ENCODE peak calls at places on chromosomes 12 and 14, in six cellular contexts. A is lower lobe of right lung, V is psoas muscle, U is GM12878, O is body of pancreas, S is esophagus squamous epithelium. H is an unnamed sample.

GRCh38 chr12:83404521-83404920 is 717.8 kb downstream of the TMTC2 start:
- DNase-seq in A (no peak), U (no peak), O (no peak), V (no peak), S (no peak), H (no peak)

GRCh38 chr12:125549836-125550235 is 484.6 kb downstream of the AACS start:
- DNase-seq in V (no peak), U (no peak), O (no peak), A (no peak), S (no peak), H (no peak)

GRCh38 chr12:131084341-131085011 is 130.8 kb downstream of the ADGRD1 start:
- DNase-seq in S (no peak), V (no peak), O (no peak), A (peak; percentile 40), U (no peak), H (no peak)

GRCh38 chr14:64835431-64835830 is 44.3 kb downstream of the SPTB start:
- DNase-seq in U (no peak), A (no peak), S (no peak), O (no peak), V (no peak), H (no peak)

GRCh38 chr14:56002876-56003625 is 115.2 kb upstream of the PELI2 start:
- DNase-seq in A (no peak), U (peak; percentile 19), S (no peak), O (no peak), V (no peak), H (no peak)

GRCh38 chr14:72476657-72477499 is 417.0 kb downstream of the DPF3 start:
- DNase-seq in O (no peak), S (no peak), A (no peak), V (no peak), U (peak; percentile 100), H (peak; percentile 20)

GRCh38 chr12:7495136-7495535 is 8.4 kb downstream of the CD163 start:
- DNase-seq in S (no peak), O (no peak), V (no peak), U (no peak), A (no peak), H (no peak)

GRCh38 chr12:95593266-95593871 is 42.1 kb upstream of the USP44 start:
- DNase-seq in S (no peak), U (no peak), A (no peak), O (peak; percentile 62), V (peak; percentile 68), H (no peak)

GRCh38 chr12:66428261-66428660 is 126.0 kb downstream of the HELB start:
- DNase-seq in V (no peak), A (no peak), O (no peak), U (no peak), S (no peak), H (no peak)

GRCh38 chr12:70609203-70609602 is 28.0 kb downstream of the PTPRB start:
- DNase-seq in A (no peak), S (no peak), U (no peak), V (no peak), O (no peak), H (peak; percentile 4)

GRCh38 chr14:50773632-50774541 is 57.1 kb downstream of the NIN start:
- DNase-seq in U (no peak), S (no peak), A (no peak), O (peak; percentile 78), V (peak; percentile 64), H (peak; percentile 54)

GRCh38 chr12:111180830-111181726 is 187.8 kb downstream of the PHETA1 start:
- DNase-seq in U (no peak), V (peak; percentile 90), A (peak; percentile 70), S (no peak), O (peak; percentile 67), H (peak; percentile 85)

GRCh38 chr14:25049559-25050493 is at the start of gene STXBP6:
- DNase-seq in U (no peak), S (no peak), O (peak; percentile 90), V (peak; percentile 80), A (peak; percentile 65), H (peak; percentile 91)

GRCh38 chr12:70955415-70955814 is 34.9 kb upstream of the PTPRR start:
- DNase-seq in A (no peak), U (no peak), S (no peak), V (no peak), O (no peak), H (no peak)

GRCh38 chr14:60245316-60246177 is 3.5 kb upstream of the PPM1A start:
- DNase-seq in V (no peak), S (no peak), O (no peak), A (no peak), U (no peak), H (no peak)

GRCh38 chr14:93683241-93683640 is 105.0 kb downstream of the PRIMA1 start:
- DNase-seq in O (no peak), S (no peak), V (no peak), A (no peak), U (no peak), H (no peak)

GRCh38 chr12:23342407-23342806 is 607.1 kb downstream of the SOX5 start:
- DNase-seq in O (no peak), V (no peak), U (no peak), A (no peak), S (no peak), H (no peak)

GRCh38 chr14:100988011-100988410 is 84.5 kb upstream of the RTL1 start:
- DNase-seq in V (no peak), A (no peak), U (no peak), S (no peak), O (no peak), H (no peak)

GRCh38 chr12:26734510-26735248 is 98.3 kb downstream of the ITPR2 start:
- DNase-seq in U (no peak), S (no peak), A (no peak), V (no peak), O (no peak), H (no peak)

GRCh38 chr14:67260114-67260513 is 18.9 kb downstream of the PALS1 start:
- DNase-seq in A (no peak), S (no peak), U (no peak), O (no peak), V (no peak), H (no peak)

GRCh38 chr12:262113-262512 is 523 bp downstream of the SLC6A13 start:
- DNase-seq in A (no peak), V (no peak), U (no peak), O (no peak), S (no peak), H (no peak)
- H3K27me3 ChIP-seq in A (peaks cover 15% of the 10 kb centered on the region), V (no peaks in the 10 kb centered on the region), U (no peaks in the 10 kb centered on the region), O (no peaks in the 10 kb centered on the region), S (no peaks in the 10 kb centered on the region), H (no peaks in the 10 kb centered on the region)

GRCh38 chr12:114438635-114439256 is 32.8 kb upstream of the TBX5 start:
- DNase-seq in V (no peak), A (no peak), S (no peak), O (no peak), U (no peak), H (no peak)
- H3K27me3 ChIP-seq in V (no peaks in the 10 kb centered on the region), A (peaks cover 71% of the 10 kb centered on the region), S (no peaks in the 10 kb centered on the region), O (no peaks in the 10 kb centered on the region), U (peaks cover 4% of the 10 kb centered on the region), H (peaks cover 91% of the 10 kb centered on the region)

GRCh38 chr12:57730336-57731067 is 8.0 kb downstream of the AGAP2 start:
- DNase-seq in V (no peak), A (no peak), O (no peak), U (no peak), S (no peak), H (no peak)
- H3K27me3 ChIP-seq in V (no peaks in the 10 kb centered on the region), A (peaks cover 28% of the 10 kb centered on the region), O (peaks cover 5% of the 10 kb centered on the region), U (no peaks in the 10 kb centered on the region), S (peaks cover 2% of the 10 kb centered on the region), H (peaks cover 92% of the 10 kb centered on the region)

GRCh38 chr14:36515896-36516718 is 3.9 kb downstream of the NKX2-1 start:
- DNase-seq in S (no peak), U (no peak), A (no peak), O (no peak), V (no peak), H (no peak)
- H3K27me3 ChIP-seq in S (peaks cover 54% of the 10 kb centered on the region), U (peaks cover 22% of the 10 kb centered on the region), A (peaks cover 92% of the 10 kb centered on the region), O (peaks cover 59% of the 10 kb centered on the region), V (no peaks in the 10 kb centered on the region), H (peaks cover 97% of the 10 kb centered on the region)

DNA sequence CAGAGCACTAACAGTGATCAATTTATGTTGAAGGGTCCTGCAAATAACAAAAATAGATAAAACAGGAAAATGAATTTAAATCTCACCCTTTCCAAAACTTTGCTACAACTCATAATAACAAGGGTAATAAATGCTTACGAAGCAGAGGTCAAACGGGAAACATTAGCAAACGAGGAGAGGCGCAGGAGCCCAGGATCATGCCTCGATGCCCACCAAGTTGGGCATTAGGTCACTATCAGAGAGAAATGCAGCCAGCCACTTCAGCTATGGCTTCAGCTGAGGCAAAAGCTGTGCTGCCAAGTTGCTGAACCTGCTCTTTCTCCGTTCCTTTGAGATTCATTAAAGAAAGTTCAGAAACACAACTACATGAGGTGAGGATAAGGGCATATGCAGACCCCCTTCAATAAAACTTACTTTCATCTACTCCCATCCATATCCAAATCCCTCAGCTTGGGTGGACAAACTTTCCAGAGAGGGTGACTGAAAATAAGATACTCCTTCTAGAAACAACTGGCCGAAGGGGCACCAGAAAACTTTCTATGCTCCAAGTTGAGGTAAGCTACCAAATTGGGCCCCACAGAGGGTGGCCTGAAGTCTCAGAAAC is 7.9 kb downstream of the NKX2-1 start:
- DNase-seq in A (no peak), S (no peak), O (no peak), U (no peak), V (no peak), H (no peak)
- H3K27me3 ChIP-seq in A (peaks cover 90% of the 10 kb centered on the region), S (peaks cover 58% of the 10 kb centered on the region), O (peaks cover 56% of the 10 kb centered on the region), U (peaks cover 16% of the 10 kb centered on the region), V (no peaks in the 10 kb centered on the region), H (peaks cover 98% of the 10 kb centered on the region)

GRCh38 chr12:113467514-113468364 is 3.9 kb downstream of the LHX5 start:
- DNase-seq in O (no peak), S (no peak), A (no peak), U (no peak), V (no peak), H (no peak)
- H3K27me3 ChIP-seq in O (peaks cover 56% of the 10 kb centered on the region), S (peaks cover 70% of the 10 kb centered on the region), A (peaks cover 100% of the 10 kb centered on the region), U (peaks cover 47% of the 10 kb centered on the region), V (peaks cover 9% of the 10 kb centered on the region), H (peaks cover 100% of the 10 kb centered on the region)

DNA sequence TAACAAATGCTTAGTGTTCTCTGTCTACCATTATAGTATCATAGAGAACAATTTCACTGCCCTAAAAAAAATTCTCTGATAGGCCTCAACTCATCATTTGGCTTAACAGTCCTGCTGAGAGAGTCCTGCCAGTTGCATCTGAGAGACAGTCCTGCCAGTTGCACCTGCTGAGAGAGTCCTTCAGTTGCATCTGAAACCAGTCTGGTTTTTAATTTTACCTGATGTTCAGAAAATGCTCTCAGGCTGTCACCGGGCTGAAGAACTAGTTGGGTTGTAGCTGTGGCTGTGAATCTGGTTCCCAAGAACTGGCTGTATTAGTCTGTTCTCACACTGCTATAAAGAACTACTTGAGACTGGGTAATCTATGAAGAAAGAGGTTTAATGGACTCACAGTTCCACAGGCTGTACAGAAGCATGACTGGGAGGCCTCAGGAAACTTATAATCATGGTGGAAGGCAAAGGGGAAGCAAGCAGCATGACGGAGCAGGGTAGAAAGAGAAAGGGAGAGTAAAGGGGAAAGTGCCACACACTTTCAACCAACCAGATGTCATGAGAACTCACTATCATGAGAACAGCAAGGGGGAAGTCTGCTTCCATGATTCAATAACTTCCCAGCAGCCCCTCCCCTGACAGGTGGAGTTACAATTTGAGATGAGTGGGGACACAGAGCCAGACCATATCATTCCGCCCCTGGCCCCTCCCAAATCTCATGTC is 51.6 kb downstream of the PRKCH start:
- DNase-seq in V (no peak), O (no peak), S (no peak), U (no peak), A (no peak), H (no peak)
- H3K27me3 ChIP-seq in V (no peaks in the 10 kb centered on the region), O (no peaks in the 10 kb centered on the region), S (no peaks in the 10 kb centered on the region), U (no peaks in the 10 kb centered on the region), A (no peaks in the 10 kb centered on the region), H (no peaks in the 10 kb centered on the region)

H was measured in hepatocyte.